ENCODE peak calls at places on chromosomes 12 and 14, in nine cellular contexts. N, K, G, V, A, B, F, H and O are unnamed samples.

GRCh38 chr12:55829967-55830600 is 697 bp upstream of the DNAJC14 start:
- DNase-seq in K (peak; percentile 77), N (no peak), F (peak; percentile 81), H (peak; percentile 57), A (peak; percentile 84), B (no peak), V (no peak), G (peak; percentile 77), O (no peak)

GRCh38 chr14:71638523-71639196 is 293.6 kb upstream of the RGS6 start:
- DNase-seq in V (no peak), N (no peak), G (no peak), K (no peak), H (no peak), B (no peak), F (no peak), A (no peak), O (no peak)

GRCh38 chr12:44184499-44185206 is 348.8 kb downstream of the TMEM117 start:
- DNase-seq in V (no peak), K (no peak), H (no peak), N (no peak), A (no peak), F (no peak), B (no peak), G (no peak), O (no peak)

GRCh38 chr14:80491131-80491530 is 279.8 kb upstream of the DIO2 start:
- DNase-seq in F (peak; percentile 70), K (peak; percentile 70), G (no peak), N (no peak), B (peak; percentile 43), A (no peak), H (peak; percentile 68), V (no peak), O (no peak)

GRCh38 chr12:130990034-130990433 is 36.3 kb downstream of the ADGRD1 start:
- DNase-seq in G (no peak), F (no peak), B (peak; percentile 53), H (no peak), A (peak; percentile 32), K (no peak), N (no peak), V (no peak), O (no peak)

GRCh38 chr12:124736115-124737039 is 127.3 kb downstream of the SCARB1 start:
- DNase-seq in A (no peak), V (no peak), K (no peak), G (no peak), F (no peak), H (no peak), N (no peak), B (no peak), O (no peak)

GRCh38 chr12:25583545-25583944 is 30.5 kb upstream of the LMNTD1 start:
- DNase-seq in F (no peak), A (no peak), B (no peak), N (peak; percentile 10), H (no peak), G (no peak), K (no peak), V (no peak), O (peak; percentile 78)

GRCh38 chr14:97178781-97179180 is 381.6 kb downstream of the VRK1 start:
- DNase-seq in N (no peak), G (no peak), B (no peak), V (no peak), H (no peak), F (no peak), A (no peak), K (no peak), O (no peak)

GRCh38 chr12:116879509-116880212 is 1.6 kb downstream of the HRK start:
- DNase-seq in B (no peak), V (no peak), K (no peak), N (no peak), A (no peak), F (no peak), G (no peak), H (no peak), O (no peak)

GRCh38 chr14:61281911-61282310 is 773 bp upstream of the TMEM30B start:
- DNase-seq in F (no peak), V (no peak), K (no peak), A (no peak), G (no peak), H (no peak), B (peak; percentile 61), N (no peak), O (no peak)

GRCh38 chr12:76543831-76544347 is 15.7 kb downstream of the OSBPL8 start:
- DNase-seq in K (no peak), F (no peak), V (no peak), G (no peak), A (no peak), H (no peak), N (no peak), B (no peak), O (no peak)
- H3K4me1 ChIP-seq in K (peaks cover 10% of the 10 kb centered on the region), F (peaks cover 13% of the 10 kb centered on the region), V (peaks cover 20% of the 10 kb centered on the region), G (peaks cover 19% of the 10 kb centered on the region), A (peaks cover 23% of the 10 kb centered on the region), H (peaks cover 60% of the 10 kb centered on the region), N (no peaks in the 10 kb centered on the region), B (no peaks in the 10 kb centered on the region), O (peaks cover 3% of the 10 kb centered on the region)

DNA sequence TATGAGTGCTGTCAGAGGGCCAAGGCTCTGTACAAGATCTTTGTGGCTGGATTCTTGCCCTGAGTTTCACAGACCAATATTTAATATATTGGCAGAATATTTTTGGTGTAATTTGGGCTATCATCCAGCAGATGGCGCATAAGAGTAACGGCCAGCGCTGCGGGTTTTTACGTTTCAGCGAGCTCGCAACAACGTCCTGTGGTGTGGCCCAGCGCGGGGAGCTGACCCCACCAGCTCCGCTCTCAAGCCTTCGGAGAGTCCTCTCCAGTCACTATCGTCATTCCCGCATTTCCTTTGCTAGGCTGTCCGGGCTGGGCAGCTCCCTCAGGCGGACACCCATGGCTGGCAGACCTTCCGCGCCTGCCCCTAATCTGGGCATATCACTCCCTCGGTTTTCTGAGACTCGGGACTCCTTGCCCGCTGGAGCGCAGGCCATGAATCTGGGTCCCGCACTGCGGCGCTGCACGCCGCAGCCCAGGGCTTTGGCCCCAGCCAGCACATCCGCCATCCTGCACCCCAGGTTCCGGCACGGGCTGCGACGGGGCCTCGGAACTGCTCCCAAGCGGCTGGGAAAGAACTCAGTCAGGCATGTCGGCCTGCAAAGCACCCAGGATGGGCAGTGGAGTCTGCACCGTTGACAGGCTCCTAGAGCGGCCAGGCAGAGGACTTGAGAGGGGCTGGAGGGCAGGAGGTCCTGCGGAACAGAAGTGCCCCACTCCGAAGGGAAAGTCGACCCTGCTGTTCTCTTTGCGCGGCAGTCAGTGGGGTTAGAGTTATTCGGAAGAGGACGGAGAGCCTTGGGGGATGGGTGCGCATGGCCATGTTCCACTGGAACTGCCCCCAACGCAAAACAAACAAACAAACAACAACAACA is 18.4 kb downstream of the OLR1 start:
- DNase-seq in F (peak; percentile 74), A (peak; percentile 87), N (peak; percentile 21), K (peak; percentile 81), H (peak; percentile 61), V (no peak), G (peak; percentile 86), B (peak; percentile 67), O (peak; percentile 54)
- TF ChIP-seq CTCF in F (peak; percentile 66), A (peak; percentile 76), N (peak; percentile 74), K (peak; percentile 70), H (peak; percentile 84), V (peak; percentile 60), G (peak; percentile 71), B (peak; percentile 86), O (peak; percentile 73)

GRCh38 chr14:59317346-59317745 is 128.9 kb downstream of the DAAM1 start:
- DNase-seq in G (no peak), K (no peak), A (no peak), N (no peak), F (no peak), B (no peak), V (no peak), H (no peak), O (no peak)
- H3K4me1 ChIP-seq in G (peaks cover 48% of the 10 kb centered on the region), K (peaks cover 96% of the 10 kb centered on the region), A (peaks cover 36% of the 10 kb centered on the region), N (no peaks in the 10 kb centered on the region), F (no peaks in the 10 kb centered on the region), B (no peaks in the 10 kb centered on the region), V (peaks cover 14% of the 10 kb centered on the region), H (peaks cover 91% of the 10 kb centered on the region), O (no peaks in the 10 kb centered on the region)

GRCh38 chr14:32224731-32225377 is 21.8 kb upstream of the RNU6-8 start:
- DNase-seq in F (no peak), K (peak; percentile 70), V (no peak), B (no peak), G (peak; percentile 49), H (no peak), N (no peak), A (no peak), O (peak; percentile 87)
- TF ChIP-seq CTCF in F (no peak), K (peak; percentile 25), V (peak; percentile 56), B (no peak), G (peak; percentile 19), H (peak; percentile 50), N (peak; percentile 67), A (peak; percentile 21), O (peak; percentile 81)